ENCODE peak calls at places on chromosome 13, in eight cellular contexts. One of them, this sample, is unnamed.

GRCh38 chr13:35876601-35877000 is 254.6 kb downstream of the DCLK1 start:
- DNase-seq in cardiac septum: no peak
- DNase-seq in stimulated activated CD8-positive, alpha-beta memory T cell treated with anti-CD3 and anti-CD28 coated beads, Interleukin-15, amount 100 ng/mL, for 4 hours: no peak
- DNase-seq in effector CD4-positive, alpha-beta T cell: no peak
- DNase-seq in progenitor cell of endocrine pancreas: no peak
- DNase-seq in hepatic stellate cell: no peak
- DNase-seq in erythroblast: no peak
- DNase-seq in activated naive CD4-positive, alpha-beta T cell treated with anti-CD3 and anti-CD28 coated beads for 36 hours: no peak
- DNase-seq in this sample: no peak

GRCh38 chr13:74409551-74409950 is 275.3 kb upstream of the KLF12 start:
- DNase-seq in progenitor cell of endocrine pancreas: no peak
- DNase-seq in cardiac septum: no peak
- DNase-seq in stimulated activated CD8-positive, alpha-beta memory T cell treated with anti-CD3 and anti-CD28 coated beads, Interleukin-15, amount 100 ng/mL, for 4 hours: no peak
- DNase-seq in hepatic stellate cell: no peak
- DNase-seq in effector CD4-positive, alpha-beta T cell: no peak
- DNase-seq in activated naive CD4-positive, alpha-beta T cell treated with anti-CD3 and anti-CD28 coated beads for 36 hours: no peak
- DNase-seq in erythroblast: no peak
- DNase-seq in this sample: no peak

GRCh38 chr13:45339867-45340266 is 1.1 kb downstream of the TPT1 start:
- DNase-seq in erythroblast: peak
- DNase-seq in activated naive CD4-positive, alpha-beta T cell treated with anti-CD3 and anti-CD28 coated beads for 36 hours: peak
- DNase-seq in stimulated activated CD8-positive, alpha-beta memory T cell treated with anti-CD3 and anti-CD28 coated beads, Interleukin-15, amount 100 ng/mL, for 4 hours: no peak
- DNase-seq in cardiac septum: no peak
- DNase-seq in hepatic stellate cell: no peak
- DNase-seq in progenitor cell of endocrine pancreas: no peak
- DNase-seq in effector CD4-positive, alpha-beta T cell: no peak
- DNase-seq in this sample: no peak

GRCh38 chr13:34044660-34045080 is 226.7 kb downstream of the RFC3 start:
- DNase-seq in effector CD4-positive, alpha-beta T cell: no peak
- DNase-seq in cardiac septum: no peak
- DNase-seq in activated naive CD4-positive, alpha-beta T cell treated with anti-CD3 and anti-CD28 coated beads for 36 hours: no peak
- DNase-seq in erythroblast: no peak
- DNase-seq in hepatic stellate cell: peak
- DNase-seq in progenitor cell of endocrine pancreas: no peak
- DNase-seq in stimulated activated CD8-positive, alpha-beta memory T cell treated with anti-CD3 and anti-CD28 coated beads, Interleukin-15, amount 100 ng/mL, for 4 hours: no peak
- DNase-seq in this sample: peak

GRCh38 chr13:70502944-70503343 is 394.7 kb upstream of the KLHL1 start:
- DNase-seq in progenitor cell of endocrine pancreas: no peak
- DNase-seq in effector CD4-positive, alpha-beta T cell: no peak
- DNase-seq in cardiac septum: no peak
- DNase-seq in hepatic stellate cell: no peak
- DNase-seq in activated naive CD4-positive, alpha-beta T cell treated with anti-CD3 and anti-CD28 coated beads for 36 hours: no peak
- DNase-seq in stimulated activated CD8-positive, alpha-beta memory T cell treated with anti-CD3 and anti-CD28 coated beads, Interleukin-15, amount 100 ng/mL, for 4 hours: no peak
- DNase-seq in erythroblast: no peak
- DNase-seq in this sample: no peak

GRCh38 chr13:36432106-36432544 is at the start of gene CCNA1:
- DNase-seq in effector CD4-positive, alpha-beta T cell: no peak
- DNase-seq in hepatic stellate cell: no peak
- DNase-seq in progenitor cell of endocrine pancreas: peak
- DNase-seq in cardiac septum: no peak
- DNase-seq in activated naive CD4-positive, alpha-beta T cell treated with anti-CD3 and anti-CD28 coated beads for 36 hours: peak
- DNase-seq in erythroblast: peak
- DNase-seq in stimulated activated CD8-positive, alpha-beta memory T cell treated with anti-CD3 and anti-CD28 coated beads, Interleukin-15, amount 100 ng/mL, for 4 hours: no peak
- DNase-seq in this sample: no peak

GRCh38 chr13:43783820-43784219 is 3.0 kb downstream of the ENOX1 start:
- DNase-seq in progenitor cell of endocrine pancreas: no peak
- DNase-seq in erythroblast: no peak
- DNase-seq in hepatic stellate cell: peak
- DNase-seq in cardiac septum: no peak
- DNase-seq in effector CD4-positive, alpha-beta T cell: no peak
- DNase-seq in activated naive CD4-positive, alpha-beta T cell treated with anti-CD3 and anti-CD28 coated beads for 36 hours: no peak
- DNase-seq in stimulated activated CD8-positive, alpha-beta memory T cell treated with anti-CD3 and anti-CD28 coated beads, Interleukin-15, amount 100 ng/mL, for 4 hours: no peak
- DNase-seq in this sample: no peak

GRCh38 chr13:104143760-104144406 is 1077.7 kb upstream of the SLC10A2 start:
- DNase-seq in stimulated activated CD8-positive, alpha-beta memory T cell treated with anti-CD3 and anti-CD28 coated beads, Interleukin-15, amount 100 ng/mL, for 4 hours: no peak
- DNase-seq in hepatic stellate cell: no peak
- DNase-seq in activated naive CD4-positive, alpha-beta T cell treated with anti-CD3 and anti-CD28 coated beads for 36 hours: no peak
- DNase-seq in effector CD4-positive, alpha-beta T cell: no peak
- DNase-seq in progenitor cell of endocrine pancreas: no peak
- DNase-seq in cardiac septum: no peak
- DNase-seq in erythroblast: no peak
- DNase-seq in this sample: no peak

GRCh38 chr13:28161370-28161769 is 23.0 kb downstream of the PAN3 start:
- DNase-seq in hepatic stellate cell: no peak
- DNase-seq in activated naive CD4-positive, alpha-beta T cell treated with anti-CD3 and anti-CD28 coated beads for 36 hours: no peak
- DNase-seq in erythroblast: peak
- DNase-seq in effector CD4-positive, alpha-beta T cell: no peak
- DNase-seq in progenitor cell of endocrine pancreas: no peak
- DNase-seq in cardiac septum: no peak
- DNase-seq in stimulated activated CD8-positive, alpha-beta memory T cell treated with anti-CD3 and anti-CD28 coated beads, Interleukin-15, amount 100 ng/mL, for 4 hours: no peak
- DNase-seq in this sample: peak

GRCh38 chr13:97341135-97341534 is 92.8 kb upstream of the RAP2A start:
- DNase-seq in effector CD4-positive, alpha-beta T cell: no peak
- DNase-seq in erythroblast: no peak
- DNase-seq in hepatic stellate cell: no peak
- DNase-seq in stimulated activated CD8-positive, alpha-beta memory T cell treated with anti-CD3 and anti-CD28 coated beads, Interleukin-15, amount 100 ng/mL, for 4 hours: no peak
- DNase-seq in progenitor cell of endocrine pancreas: no peak
- DNase-seq in cardiac septum: no peak
- DNase-seq in activated naive CD4-positive, alpha-beta T cell treated with anti-CD3 and anti-CD28 coated beads for 36 hours: no peak
- DNase-seq in this sample: no peak

GRCh38 chr13:111907341-111907880 is 159.5 kb upstream of the SOX1 start:
- DNase-seq in stimulated activated CD8-positive, alpha-beta memory T cell treated with anti-CD3 and anti-CD28 coated beads, Interleukin-15, amount 100 ng/mL, for 4 hours: no peak
- DNase-seq in effector CD4-positive, alpha-beta T cell: no peak
- DNase-seq in hepatic stellate cell: no peak
- DNase-seq in progenitor cell of endocrine pancreas: peak
- DNase-seq in activated naive CD4-positive, alpha-beta T cell treated with anti-CD3 and anti-CD28 coated beads for 36 hours: no peak
- DNase-seq in cardiac septum: no peak
- DNase-seq in erythroblast: no peak
- DNase-seq in this sample: no peak

GRCh38 chr13:111387026-111387871 is 66.8 kb downstream of the TEX29 start:
- DNase-seq in hepatic stellate cell: no peak
- DNase-seq in effector CD4-positive, alpha-beta T cell: no peak
- DNase-seq in stimulated activated CD8-positive, alpha-beta memory T cell treated with anti-CD3 and anti-CD28 coated beads, Interleukin-15, amount 100 ng/mL, for 4 hours: no peak
- DNase-seq in erythroblast: no peak
- DNase-seq in progenitor cell of endocrine pancreas: no peak
- DNase-seq in cardiac septum: peak
- DNase-seq in activated naive CD4-positive, alpha-beta T cell treated with anti-CD3 and anti-CD28 coated beads for 36 hours: no peak
- DNase-seq in this sample: no peak

GRCh38 chr13:34357435-34358232 is 539.7 kb downstream of the RFC3 start:
- DNase-seq in effector CD4-positive, alpha-beta T cell: no peak
- DNase-seq in progenitor cell of endocrine pancreas: no peak
- DNase-seq in stimulated activated CD8-positive, alpha-beta memory T cell treated with anti-CD3 and anti-CD28 coated beads, Interleukin-15, amount 100 ng/mL, for 4 hours: no peak
- DNase-seq in cardiac septum: no peak
- DNase-seq in hepatic stellate cell: peak
- DNase-seq in activated naive CD4-positive, alpha-beta T cell treated with anti-CD3 and anti-CD28 coated beads for 36 hours: no peak
- DNase-seq in erythroblast: no peak
- DNase-seq in this sample: peak

GRCh38 chr13:60402022-60402421 is 5.0 kb downstream of the TDRD3 start:
- DNase-seq in progenitor cell of endocrine pancreas: no peak
- DNase-seq in hepatic stellate cell: no peak
- DNase-seq in activated naive CD4-positive, alpha-beta T cell treated with anti-CD3 and anti-CD28 coated beads for 36 hours: no peak
- DNase-seq in cardiac septum: no peak
- DNase-seq in stimulated activated CD8-positive, alpha-beta memory T cell treated with anti-CD3 and anti-CD28 coated beads, Interleukin-15, amount 100 ng/mL, for 4 hours: no peak
- DNase-seq in erythroblast: no peak
- DNase-seq in effector CD4-positive, alpha-beta T cell: no peak
- DNase-seq in this sample: no peak

GRCh38 chr13:27401210-27401609 is 23.2 kb upstream of the GTF3A start:
- DNase-seq in progenitor cell of endocrine pancreas: no peak
- DNase-seq in cardiac septum: no peak
- DNase-seq in hepatic stellate cell: no peak
- DNase-seq in erythroblast: no peak
- DNase-seq in effector CD4-positive, alpha-beta T cell: no peak
- DNase-seq in stimulated activated CD8-positive, alpha-beta memory T cell treated with anti-CD3 and anti-CD28 coated beads, Interleukin-15, amount 100 ng/mL, for 4 hours: no peak
- DNase-seq in activated naive CD4-positive, alpha-beta T cell treated with anti-CD3 and anti-CD28 coated beads for 36 hours: no peak
- DNase-seq in this sample: no peak

GRCh38 chr13:87671824-87672603 is 843 bp downstream of the SLITRK5 start:
- DNase-seq in cardiac septum: no peak
- DNase-seq in progenitor cell of endocrine pancreas: no peak
- DNase-seq in stimulated activated CD8-positive, alpha-beta memory T cell treated with anti-CD3 and anti-CD28 coated beads, Interleukin-15, amount 100 ng/mL, for 4 hours: no peak
- DNase-seq in erythroblast: no peak
- DNase-seq in hepatic stellate cell: no peak
- DNase-seq in effector CD4-positive, alpha-beta T cell: no peak
- DNase-seq in activated naive CD4-positive, alpha-beta T cell treated with anti-CD3 and anti-CD28 coated beads for 36 hours: no peak
- DNase-seq in this sample: no peak

This sample was measured in RKO.